ENCODE peak calls at places on chromosomes 12 and 14, in five cellular contexts. E, X, K, J and P are unnamed samples.

GRCh38 chr12:96749978-96750377 is 157.1 kb upstream of the NEDD1 start:
- DNase-seq in K (no peak), E (no peak), J (no peak), X (peak; percentile 76), P (no peak)

GRCh38 chr14:79480212-79480611 is 731.1 kb downstream of the DIO2 start:
- DNase-seq in X (no peak), K (no peak), J (peak; percentile 33), E (no peak), P (no peak)

GRCh38 chr12:2691001-2691339 is 103.8 kb upstream of the FKBP4 start:
- DNase-seq in X (peak; percentile 43), E (peak; percentile 31), J (peak; percentile 32), K (no peak), P (peak; percentile 49)

GRCh38 chr14:100193417-100194357 is 34.2 kb upstream of the DEGS2 start:
- DNase-seq in X (no peak), J (no peak), E (no peak), K (no peak), P (no peak)

GRCh38 chr14:80323266-80323665 is 112.0 kb upstream of the DIO2 start:
- DNase-seq in K (no peak), E (no peak), X (no peak), J (no peak), P (peak; percentile 10)

GRCh38 chr12:46675736-46676135 is 150.1 kb downstream of the SLC38A4 start:
- DNase-seq in X (peak; percentile 80), E (peak; percentile 62), K (no peak), J (peak; percentile 14), P (peak; percentile 53)

GRCh38 chr12:6613776-6614512 is 6.8 kb upstream of the CHD4 start:
- DNase-seq in K (peak; percentile 74), J (peak; percentile 97), E (peak; percentile 99), X (peak; percentile 100), P (peak; percentile 100)

GRCh38 chr12:77402726-77403125 is 337.4 kb upstream of the E2F7 start:
- DNase-seq in J (peak; percentile 89), X (peak; percentile 4), K (no peak), E (peak; percentile 40), P (peak; percentile 82)

GRCh38 chr14:64935508-64935907 is 7.0 kb downstream of the GPX2 start:
- DNase-seq in J (no peak), E (no peak), K (no peak), X (no peak), P (no peak)

GRCh38 chr12:120651821-120652220 is 11.4 kb downstream of the CABP1 start:
- DNase-seq in J (no peak), E (peak; percentile 58), X (peak; percentile 85), K (no peak), P (no peak)

GRCh38 chr14:90530523-90530922 is 133.7 kb downstream of the CALM1 start:
- DNase-seq in E (no peak), K (no peak), X (no peak), J (no peak), P (no peak)

GRCh38 chr14:77122555-77123125 is 19.0 kb downstream of the ZDHHC22 start:
- DNase-seq in J (no peak), X (peak; percentile 52), E (no peak), K (no peak), P (no peak)

GRCh38 chr12:38124247-38125012 is 192.1 kb upstream of the ALG10B start:
- DNase-seq in J (no peak), E (no peak), X (no peak), K (no peak), P (no peak)

GRCh38 chr12:29067430-29067829 is 81.6 kb upstream of the FAR2 start:
- DNase-seq in K (no peak), E (no peak), J (no peak), X (no peak), P (no peak)

GRCh38 chr14:90850487-90850886 is 34.3 kb upstream of the TTC7B start:
- DNase-seq in X (no peak), K (peak; percentile 81), E (no peak), J (peak; percentile 77), P (no peak)

GRCh38 chr14:62143235-62143634 is 381.0 kb downstream of the SNAPC1 start:
- DNase-seq in E (peak; percentile 70), J (peak; percentile 90), X (no peak), K (no peak), P (no peak)

GRCh38 chr14:58216544-58216943 is 16.6 kb downstream of the ACTR10 start:
- DNase-seq in K (no peak), J (peak; percentile 55), X (peak; percentile 85), E (peak; percentile 12), P (no peak)

GRCh38 chr14:104331871-104332605 is 193.7 kb downstream of the KIF26A start:
- DNase-seq in X (no peak), J (no peak), K (no peak), E (no peak), P (no peak)

GRCh38 chr14:102474934-102475333 is 34.6 kb downstream of the ANKRD9 start:
- DNase-seq in E (no peak), X (no peak), J (peak; percentile 33), K (no peak), P (no peak)

GRCh38 chr14:37232907-37233481 is 35.3 kb downstream of the MIPOL1 start:
- DNase-seq in K (peak; percentile 31), J (peak; percentile 29), E (peak; percentile 75), X (peak; percentile 52), P (peak; percentile 82)

GRCh38 chr14:48005986-48006385 is 330.6 kb upstream of the MDGA2 start:
- DNase-seq in E (no peak), J (no peak), K (no peak), X (no peak), P (peak; percentile 50)

GRCh38 chr12:51517316-51517715 is 73.7 kb upstream of the SCN8A start:
- DNase-seq in J (no peak), K (no peak), X (no peak), E (no peak), P (no peak)

GRCh38 chr12:128382946-128383739 is 116.2 kb downstream of the TMEM132C start:
- DNase-seq in K (no peak), X (peak; percentile 63), E (no peak), J (no peak), P (no peak)

GRCh38 chr12:124554429-124555029 is 12.9 kb downstream of the NCOR2 start:
- DNase-seq in J (no peak), X (no peak), K (no peak), E (no peak), P (no peak)

GRCh38 chr12:62533755-62534107 is 67.1 kb downstream of the MON2 start:
- DNase-seq in J (no peak), X (no peak), K (no peak), E (no peak), P (no peak)

GRCh38 chr14:50954811-50955372 is 10.6 kb upstream of the PYGL start:
- DNase-seq in X (peak; percentile 56), E (peak; percentile 81), K (peak; percentile 63), J (peak; percentile 69), P (peak; percentile 86)

GRCh38 chr14:103522649-103523582 is at the start of gene CKB:
- DNase-seq in X (peak; percentile 90), J (peak; percentile 47), K (no peak), E (no peak), P (peak; percentile 95)

GRCh38 chr14:55909879-55910278 is 208.3 kb upstream of the PELI2 start:
- DNase-seq in K (no peak), X (peak; percentile 18), J (no peak), E (no peak), P (no peak)

GRCh38 chr12:28936711-28937110 is 212.4 kb upstream of the FAR2 start:
- DNase-seq in K (no peak), J (no peak), E (no peak), X (no peak), P (no peak)

GRCh38 chr14:36524220-36524837 is 4.3 kb upstream of the NKX2-1 start:
- DNase-seq in E (no peak), J (no peak), X (no peak), K (no peak), P (no peak)

GRCh38 chr14:105844810-105845724 is 318.7 kb downstream of the TMEM121 start:
- DNase-seq in X (no peak), K (no peak), E (no peak), J (no peak), P (no peak)